ENCODE peak calls at places on chromosome 2, in seven cellular contexts. O is PC-3, J is hepatocyte, F is GM23338, T is HCT116, Z is MM.1S, C is GM23248. N is an unnamed sample. For H3K27me3, the result is how much of the 10 kb centered on the place peaks cover.

GRCh38 chr2:231348703-231349373 is 46.7 kb upstream of the B3GNT7 start:
- DNase-seq in J (no peak), C (no peak), F (no peak), T (no peak), Z (no peak), O (no peak), N (no peak)

GRCh38 chr2:208407667-208408066 is 1.1 kb downstream of the PTH2R start:
- DNase-seq in T (no peak), F (peak), C (peak), Z (no peak), J (peak), O (peak), N (peak)

GRCh38 chr2:102251042-102251848 is 60.1 kb upstream of the IL1RL1 start:
- DNase-seq in Z (peak), O (no peak), T (no peak), C (peak), F (peak), J (peak), N (peak)

GRCh38 chr2:20424300-20425290 is 22.3 kb upstream of the RHOB start:
- DNase-seq in F (peak), T (no peak), O (peak), C (peak), Z (peak), J (no peak), N (no peak)

GRCh38 chr2:9782197-9782719 is 61.0 kb upstream of the TAF1B start:
- DNase-seq in T (no peak), J (peak), F (no peak), C (no peak), Z (no peak), O (peak), N (no peak)

GRCh38 chr2:70087703-70088507 is 628 bp downstream of the PCBP1 start:
- DNase-seq in O (peak), F (peak), T (no peak), J (peak), Z (peak), C (peak), N (peak)

GRCh38 chr2:7835693-7836680 is 845.9 kb upstream of the ID2 start:
- DNase-seq in O (no peak), T (no peak), F (no peak), J (no peak), Z (no peak), C (no peak), N (no peak)

GRCh38 chr2:222756951-222757645 is 85.6 kb downstream of the MOGAT1 start:
- DNase-seq in J (peak), Z (no peak), F (no peak), O (peak), T (peak), C (peak), N (no peak)

DNA sequence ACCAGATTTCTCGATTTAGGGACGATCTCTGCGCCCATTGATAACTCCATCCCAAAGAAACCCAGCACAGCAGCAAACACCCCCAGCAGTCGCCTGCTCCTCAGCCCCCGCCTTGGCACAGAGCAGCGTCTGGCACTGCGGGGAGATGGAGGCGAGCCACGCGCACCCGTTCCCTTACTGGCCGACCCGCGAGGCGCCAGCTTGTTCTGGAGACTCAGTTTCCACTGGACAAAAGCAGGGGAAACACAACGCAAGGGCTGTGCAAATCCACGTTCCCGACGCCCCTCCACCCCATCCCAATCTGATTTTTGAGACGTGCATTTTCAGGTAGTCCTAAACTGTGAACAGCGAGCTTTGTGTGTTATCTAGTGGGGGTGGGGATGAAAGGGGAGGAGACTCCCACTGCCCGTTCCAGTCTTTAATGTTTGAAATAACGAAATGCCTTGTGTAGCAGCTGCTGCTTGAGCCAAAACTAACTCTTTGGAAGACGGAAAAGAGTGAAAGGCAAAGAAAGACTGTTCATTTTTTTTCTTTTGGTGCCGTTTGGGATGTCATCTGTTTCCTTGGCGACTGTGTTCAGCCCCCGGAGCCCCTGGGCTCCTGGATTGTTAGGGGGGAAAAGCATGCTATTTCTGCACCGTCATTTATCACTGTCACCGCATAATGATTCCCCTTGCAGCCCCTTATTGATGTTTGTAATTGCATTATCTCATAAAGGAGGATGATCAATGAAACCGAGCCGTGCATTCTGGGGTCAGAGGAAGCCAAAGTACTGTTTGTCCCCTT is 143.3 kb downstream of the MEIS1 start:
- DNase-seq in Z (no peak), J (peak), C (no peak), O (no peak), F (no peak), T (no peak), N (peak)
- TF ChIP-seq EZH2 in Z (no peak), J (no peak), C (no peak), O (no peak), F (peak), T (no peak), N (peak)

GRCh38 chr2:26612522-26613240 is 28.5 kb downstream of the CIB4 start:
- DNase-seq in F (no peak), O (no peak), T (no peak), Z (no peak), C (no peak), J (no peak), N (no peak)

GRCh38 chr2:26615336-26616031 is 25.7 kb downstream of the CIB4 start:
- DNase-seq in O (peak), C (no peak), T (peak), F (peak), J (no peak), Z (no peak), N (no peak)

GRCh38 chr2:26613241-26614204 is 27.6 kb downstream of the CIB4 start:
- DNase-seq in Z (no peak), O (no peak), J (no peak), T (no peak), C (no peak), F (peak), N (peak)

GRCh38 chr2:26616032-26616863 is 24.9 kb downstream of the CIB4 start:
- DNase-seq in Z (no peak), C (no peak), O (no peak), T (no peak), F (no peak), J (no peak), N (no peak)

GRCh38 chr2:26614205-26615128 is 26.7 kb downstream of the CIB4 start:
- DNase-seq in C (no peak), O (no peak), J (no peak), F (no peak), Z (no peak), T (no peak), N (no peak)
- H3K27me3 ChIP-seq in C (half or more), O (under half), J (under half), F (under half), Z (half or more), T (under half), N (under half)

GRCh38 chr2:181678033-181678586 is 2.2 kb downstream of the NEUROD1 start:
- DNase-seq in J (peak), O (peak), Z (no peak), F (peak), T (no peak), C (peak), N (peak)

GRCh38 chr2:181680937-181681811 is 857 bp upstream of the NEUROD1 start:
- DNase-seq in O (no peak), F (peak), J (no peak), Z (no peak), C (no peak), T (no peak), N (no peak)

GRCh38 chr2:181680055-181680936 is at the start of gene NEUROD1:
- DNase-seq in F (peak), T (no peak), O (no peak), C (no peak), J (peak), Z (no peak), N (peak)

GRCh38 chr2:181679544-181679979 is 755 bp downstream of the NEUROD1 start:
- DNase-seq in T (no peak), Z (no peak), J (no peak), O (no peak), C (no peak), F (no peak), N (no peak)

DNA sequence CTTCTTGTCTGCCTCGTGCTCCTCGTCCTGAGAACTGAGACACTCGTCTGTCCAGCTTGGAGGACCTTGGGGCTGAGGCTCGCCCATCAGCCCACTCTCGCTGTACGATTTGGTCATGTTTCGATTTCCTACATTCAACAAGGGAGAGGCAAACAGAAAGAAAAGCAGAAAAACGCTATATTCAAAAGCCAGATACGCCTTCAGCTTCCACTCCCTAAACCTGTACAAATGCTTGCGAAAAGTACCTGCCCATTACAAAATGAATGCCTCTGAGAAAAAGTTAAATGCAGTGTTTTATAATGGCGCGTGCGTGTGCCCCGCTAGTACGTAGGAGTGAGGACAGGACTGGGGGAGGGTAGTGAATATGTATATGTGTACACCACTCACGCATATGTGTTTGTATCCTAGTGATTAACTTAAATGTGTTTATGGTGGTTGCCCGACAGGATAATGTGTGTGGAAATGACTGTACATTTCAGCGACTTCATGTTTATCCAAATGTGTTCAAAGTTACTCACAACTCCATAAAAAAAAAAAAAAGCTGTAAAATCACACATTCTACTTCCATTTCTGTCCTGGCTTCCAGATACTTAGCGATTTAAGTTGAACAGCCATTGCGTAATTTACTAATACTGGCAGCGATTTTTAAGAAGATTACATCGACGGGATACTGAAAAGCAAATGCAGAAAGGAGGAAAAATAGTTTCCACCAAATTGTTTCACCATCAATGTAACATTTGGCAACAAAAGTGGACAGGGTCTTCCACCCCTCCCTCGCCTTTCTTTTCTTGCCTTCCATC is 1.4 kb downstream of the NEUROD1 start:
- DNase-seq in Z (no peak), J (no peak), C (no peak), F (no peak), T (no peak), O (no peak), N (no peak)
- TF ChIP-seq EZH2phosphoT487 in Z (no peak), J (no peak), C (no peak), F (no peak), T (no peak), O (no peak), N (peak)

GRCh38 chr2:30398084-30398483 is 49.0 kb upstream of the LCLAT1 start:
- DNase-seq in Z (no peak), T (no peak), F (no peak), O (no peak), C (peak), J (no peak), N (no peak)

GRCh38 chr2:30392097-30392496 is 54.9 kb upstream of the LCLAT1 start:
- DNase-seq in F (no peak), T (no peak), J (no peak), Z (no peak), O (no peak), C (no peak), N (no peak)

GRCh38 chr2:30396436-30397232 is 50.4 kb upstream of the LCLAT1 start:
- DNase-seq in Z (no peak), C (no peak), T (no peak), J (no peak), F (no peak), O (no peak), N (no peak)

GRCh38 chr2:30398488-30398887 is 48.6 kb upstream of the LCLAT1 start:
- DNase-seq in Z (no peak), F (no peak), J (no peak), C (peak), O (no peak), T (no peak), N (no peak)

DNA sequence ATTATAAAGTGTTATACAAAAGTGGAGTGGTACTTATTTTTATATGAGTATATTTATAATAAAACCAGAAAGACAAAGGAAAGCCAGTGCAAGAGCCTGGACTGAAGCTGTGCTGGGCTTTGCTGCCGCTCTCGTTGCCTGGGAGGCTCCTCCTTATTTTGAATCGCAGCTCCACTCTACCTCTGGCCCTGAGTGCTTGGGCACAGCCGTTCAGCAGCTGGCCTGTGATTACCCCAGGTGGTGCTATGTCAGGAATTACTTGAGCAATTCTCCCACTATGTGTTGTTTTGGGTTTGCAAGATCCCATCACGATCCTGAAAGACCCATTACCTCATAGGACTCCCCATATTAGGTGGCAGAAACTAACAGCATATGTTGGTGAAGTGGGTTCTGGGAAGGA is 53.0 kb upstream of the LCLAT1 start:
- DNase-seq in O (no peak), F (no peak), T (no peak), J (no peak), C (no peak), Z (no peak), N (no peak)
- TF ChIP-seq EZH2 in O (no peak), F (no peak), T (no peak), J (no peak), C (no peak), Z (no peak), N (no peak)

N was measured in neural progenitor cell.